ENCODE peak calls at places on chromosomes 11 and 22, in five cellular contexts. J is endodermal cell, M is IMR-90, C is pancreas, N is tibial nerve. G is an unnamed sample.

GRCh38 chr22:24553597-24554315 is 1.2 kb downstream of the GUCD1 start:
- DNase-seq in J (no peak), M (peak), C (peak), N (no peak), G (peak)

GRCh38 chr22:49964493-49965290 is 4.1 kb downstream of the PIM3 start:
- DNase-seq in J (peak), M (no peak), C (peak), N (no peak), G (peak)

GRCh38 chr11:57458060-57458409 is 2.3 kb upstream of the RTN4RL2 start:
- DNase-seq in J (peak), M (no peak), C (no peak), N (no peak), G (no peak)

GRCh38 chr11:108496643-108497256 is 1.4 kb downstream of the POGLUT3 start:
- DNase-seq in J (no peak), M (peak), C (no peak), N (no peak), G (no peak)

GRCh38 chr11:41461057-41461681 is 1.7 kb upstream of the LRRC4C start:
- DNase-seq in J (no peak), M (no peak), C (no peak), N (peak), G (no peak)

GRCh38 chr11:72155751-72156150 is 20.2 kb downstream of the FOLR3 start:
- DNase-seq in J (no peak), M (no peak), C (no peak), N (no peak), G (no peak)

GRCh38 chr11:119416606-119417580 is 6.1 kb downstream of the THY1 start:
- DNase-seq in J (peak), M (peak), C (no peak), N (no peak), G (no peak)

GRCh38 chr11:48193876-48194275 is 22.7 kb upstream of the OR4B1 start:
- DNase-seq in J (no peak), M (peak), C (no peak), N (no peak), G (no peak)

GRCh38 chr22:26482171-26482570 is 1.4 kb downstream of the HPS4 start:
- DNase-seq in J (no peak), M (no peak), C (no peak), N (no peak), G (no peak)

GRCh38 chr11:79198898-79199250 is 242.0 kb downstream of the TENM4 start:
- DNase-seq in J (no peak), M (peak), C (no peak), N (no peak), G (peak)

GRCh38 chr11:41486436-41486835 is 27.0 kb upstream of the LRRC4C start:
- DNase-seq in J (no peak), M (no peak), C (no peak), N (no peak), G (no peak)

GRCh38 chr22:39960791-39961746 is 872 bp downstream of the TMA7B start:
- DNase-seq in J (no peak), M (peak), C (no peak), N (no peak), G (no peak)

GRCh38 chr11:77141034-77141433 is 13.0 kb downstream of the MYO7A start:
- DNase-seq in J (no peak), M (peak), C (no peak), N (no peak), G (no peak)

GRCh38 chr11:5624489-5625278 is at the start of gene TRIM34:
- DNase-seq in J (peak), M (peak), C (peak), N (peak), G (no peak)

GRCh38 chr11:11016123-11016522 is 158.3 kb upstream of the ZBED5 start:
- DNase-seq in J (no peak), M (no peak), C (no peak), N (no peak), G (no peak)

GRCh38 chr11:64800633-64801464 is 2.2 kb downstream of the MAP4K2 start:
- DNase-seq in J (no peak), M (no peak), C (no peak), N (no peak), G (no peak)

GRCh38 chr11:77842451-77843121 is 21.6 kb downstream of the AAMDC start:
- DNase-seq in J (no peak), M (peak), C (no peak), N (no peak), G (no peak)

GRCh38 chr11:58199271-58199670 is 4.7 kb downstream of the OR1S2 start:
- DNase-seq in J (no peak), M (no peak), C (no peak), N (no peak), G (no peak)

GRCh38 chr22:50306753-50307749 is at the start of gene PLXNB2:
- DNase-seq in J (peak), M (peak), C (peak), N (peak), G (peak)

GRCh38 chr22:28027453-28028448 is 108.7 kb upstream of the PITPNB start:
- DNase-seq in J (no peak), M (no peak), C (no peak), N (peak), G (no peak)

GRCh38 chr11:119591836-119592310 is 137.1 kb downstream of the NECTIN1 start:
- DNase-seq in J (no peak), M (no peak), C (no peak), N (no peak), G (no peak)

GRCh38 chr11:44805596-44805995 is 78.8 kb downstream of the TSPAN18 start:
- DNase-seq in J (no peak), M (peak), C (no peak), N (no peak), G (no peak)

GRCh38 chr22:31102441-31103081 is 4.8 kb downstream of the SELENOM start:
- DNase-seq in J (no peak), M (peak), C (peak), N (peak), G (peak)

GRCh38 chr11:1193326-1194230 is 29.3 kb upstream of the MUC5B start:
- DNase-seq in J (peak), M (no peak), C (no peak), N (no peak), G (peak)

GRCh38 chr22:18096823-18097222 is 13.8 kb upstream of the TUBA8 start:
- DNase-seq in J (no peak), M (no peak), C (no peak), N (no peak), G (no peak)

DNA sequence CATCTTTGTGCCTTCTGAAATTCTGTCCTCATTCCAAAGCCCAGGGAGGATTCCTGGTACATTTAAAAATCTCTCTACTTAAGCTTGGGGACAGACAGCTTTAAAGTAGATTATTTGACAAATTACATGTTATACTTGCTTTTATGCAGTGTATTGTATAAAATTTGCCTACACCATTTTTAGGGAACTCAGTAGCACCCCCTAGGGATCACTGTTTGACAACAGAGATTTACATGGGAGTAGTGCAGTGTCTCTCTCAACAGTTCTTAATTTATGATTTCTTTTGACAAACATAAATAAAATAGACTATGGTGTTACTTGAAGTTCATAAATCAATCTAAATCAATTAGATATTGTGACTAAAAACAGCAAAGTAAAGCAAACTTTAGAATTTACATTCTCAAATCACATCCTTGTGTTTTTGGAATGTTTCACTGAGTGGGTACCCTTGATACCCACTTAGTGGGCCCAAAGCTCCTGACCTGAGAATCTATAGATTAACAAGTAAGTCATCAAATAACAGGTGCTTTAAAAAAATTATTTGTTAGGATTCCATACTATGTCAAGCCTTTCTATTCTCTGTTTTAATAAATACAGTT is 428.8 kb downstream of the DYNC2H1 start:
- DNase-seq in J (no peak), M (peak), C (no peak), N (no peak), G (no peak)
- H3K27ac ChIP-seq in J (peak), M (no peak), C (no peak), N (no peak), G (no peak)

DNA sequence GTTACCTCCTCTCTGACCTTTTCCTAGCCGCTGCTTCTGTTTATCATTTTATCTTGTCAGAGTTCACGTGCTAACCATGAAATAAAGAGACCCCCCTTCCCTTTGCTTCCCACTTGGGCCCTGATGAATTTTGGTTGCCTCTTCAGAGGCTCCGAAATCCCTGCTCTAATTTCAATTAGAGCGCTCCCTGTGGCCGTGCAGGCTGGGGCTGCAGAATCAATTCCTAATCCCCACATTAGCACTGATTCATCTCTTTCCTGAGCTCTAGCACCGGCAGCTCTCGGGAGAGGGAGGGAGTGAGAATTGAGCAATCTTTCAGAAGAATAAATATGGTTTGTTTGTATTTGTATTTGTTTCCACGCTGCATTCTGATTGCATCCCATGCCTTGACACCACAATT is 76.9 kb downstream of the NTM start:
- DNase-seq in J (no peak), M (no peak), C (no peak), N (no peak), G (no peak)
- TF ChIP-seq CTCF in J (peak), M (no peak), C (no peak), N (no peak), G (no peak)

DNA sequence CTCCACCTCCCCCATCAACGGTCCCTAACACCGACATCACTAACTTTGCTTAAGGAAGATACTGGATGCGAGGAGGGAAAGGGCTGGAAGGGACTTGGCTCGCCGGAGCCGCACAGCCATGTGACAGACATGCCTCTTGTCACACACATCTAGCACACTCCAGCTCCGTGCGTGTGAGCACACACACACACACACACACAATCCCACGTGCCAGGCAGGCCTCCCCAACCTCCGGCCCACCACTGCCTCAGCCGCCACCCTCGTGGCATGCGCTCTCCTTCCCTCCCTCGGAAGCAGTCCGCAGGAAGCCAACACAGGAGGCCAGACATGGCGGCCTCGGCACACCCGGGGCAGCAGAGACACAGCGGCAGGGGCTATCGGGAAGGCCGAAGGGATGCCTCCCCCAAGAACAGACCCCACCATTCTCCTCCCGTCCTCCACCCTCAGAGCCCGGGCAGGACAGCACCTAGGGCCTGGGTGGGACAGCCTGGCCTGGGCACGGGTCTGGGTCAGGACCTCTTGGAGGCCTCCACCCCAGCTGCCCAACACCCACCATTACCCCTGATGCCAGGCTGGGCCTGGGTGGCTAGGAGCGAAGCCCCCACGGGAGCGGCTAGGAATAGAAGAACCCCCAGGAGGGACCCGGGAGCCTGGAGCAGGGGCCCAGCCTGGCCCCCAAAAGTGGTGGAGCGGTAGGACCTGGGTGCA is 1.0 kb downstream of the MFNG start:
- DNase-seq in J (no peak), M (no peak), C (no peak), N (no peak), G (peak)
- H3K27ac ChIP-seq in J (no peak), M (no peak), C (peak), N (peak), G (peak)

GRCh38 chr11:105000797-105001196 is 22.2 kb downstream of the CASP5 start:
- DNase-seq in J (peak), M (no peak), C (no peak), N (no peak), G (no peak)
- TF ChIP-seq CTCF in J (peak), M (peak), C (no peak), N (peak), G (peak)

DNA sequence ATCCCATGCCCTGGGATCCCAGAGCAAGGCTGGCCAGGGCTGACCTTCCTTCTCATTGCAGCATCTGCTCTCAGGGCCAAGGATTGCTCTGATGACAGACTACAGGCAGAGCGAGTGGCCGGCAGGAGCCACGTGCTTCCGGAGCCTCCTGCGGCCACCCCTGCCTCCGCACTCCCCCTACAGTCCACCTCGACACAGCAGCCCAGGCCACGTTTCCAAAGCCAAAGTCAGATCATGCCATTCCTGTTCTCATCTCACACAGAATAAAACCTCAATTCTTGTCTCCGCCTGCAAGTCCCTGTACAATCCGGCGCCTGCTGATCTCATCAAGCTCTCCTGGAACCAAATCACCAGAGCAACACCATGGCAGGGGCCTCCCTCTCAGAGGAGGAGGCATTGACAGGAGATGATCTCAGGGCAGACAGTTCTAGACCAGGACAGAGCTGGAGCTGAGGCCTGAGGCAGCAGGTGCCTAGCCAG is 20.9 kb upstream of the UPK3A start:
- DNase-seq in J (peak), M (peak), C (peak), N (peak), G (peak)
- H3K27ac ChIP-seq in J (no peak), M (no peak), C (no peak), N (peak), G (peak)

GRCh38 chr11:8682219-8683114 is at the start of the genes RPL27A and TRIM66:
- DNase-seq in J (peak), M (peak), C (peak), N (peak), G (peak)
- TF ChIP-seq CTCF in J (no peak), M (peak), C (no peak), N (peak), G (no peak)

GRCh38 chr11:16986434-16987204 is 27.6 kb downstream of the PLEKHA7 start:
- DNase-seq in J (peak), M (no peak), C (peak), N (no peak), G (no peak)

GRCh38 chr11:16982256-16982671 is 31.9 kb downstream of the PLEKHA7 start:
- DNase-seq in J (no peak), M (no peak), C (peak), N (no peak), G (no peak)

GRCh38 chr11:16985297-16985696 is 28.9 kb downstream of the PLEKHA7 start:
- DNase-seq in J (no peak), M (no peak), C (no peak), N (no peak), G (no peak)

GRCh38 chr11:16982809-16983208 is 31.4 kb downstream of the PLEKHA7 start:
- DNase-seq in J (no peak), M (no peak), C (no peak), N (no peak), G (no peak)

DNA sequence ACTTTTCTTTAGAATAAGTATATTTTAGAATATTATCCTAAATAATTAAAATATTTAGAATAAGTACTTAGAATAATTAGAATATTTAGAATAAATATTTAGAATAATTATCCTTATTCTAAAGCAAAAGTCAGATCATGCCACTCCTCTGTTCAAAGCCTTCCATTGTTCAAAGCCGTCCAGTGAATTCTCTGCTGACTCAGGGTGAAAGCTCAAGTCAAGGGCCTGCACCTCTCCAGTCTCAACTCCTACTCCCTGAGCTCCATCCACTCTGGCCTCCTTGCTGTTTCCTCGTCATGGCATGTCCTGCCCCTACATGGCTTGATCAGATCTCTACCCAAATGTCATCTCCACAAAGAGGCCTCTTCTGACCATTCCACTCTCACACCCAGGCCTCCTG is 30.0 kb downstream of the PLEKHA7 start:
- DNase-seq in J (no peak), M (no peak), C (no peak), N (no peak), G (no peak)
- H3K27ac ChIP-seq in J (no peak), M (no peak), C (peak), N (peak), G (no peak)

GRCh38 chr11:110034816-110035215 is 58.4 kb upstream of the ZC3H12C start:
- DNase-seq in J (no peak), M (no peak), C (no peak), N (no peak), G (no peak)
- TF ChIP-seq CTCF in J (no peak), M (no peak), C (no peak), N (no peak), G (no peak)

GRCh38 chr11:12458042-12458441 is 80.7 kb downstream of the PARVA start:
- DNase-seq in J (peak), M (no peak), C (no peak), N (no peak), G (no peak)

GRCh38 chr11:12457030-12457600 is 79.7 kb downstream of the PARVA start:
- DNase-seq in J (peak), M (peak), C (no peak), N (no peak), G (no peak)

GRCh38 chr11:12461516-12461915 is 84.1 kb downstream of the PARVA start:
- DNase-seq in J (peak), M (no peak), C (no peak), N (no peak), G (no peak)

GRCh38 chr11:12459374-12459773 is 82.0 kb downstream of the PARVA start:
- DNase-seq in J (peak), M (no peak), C (no peak), N (no peak), G (no peak)

DNA sequence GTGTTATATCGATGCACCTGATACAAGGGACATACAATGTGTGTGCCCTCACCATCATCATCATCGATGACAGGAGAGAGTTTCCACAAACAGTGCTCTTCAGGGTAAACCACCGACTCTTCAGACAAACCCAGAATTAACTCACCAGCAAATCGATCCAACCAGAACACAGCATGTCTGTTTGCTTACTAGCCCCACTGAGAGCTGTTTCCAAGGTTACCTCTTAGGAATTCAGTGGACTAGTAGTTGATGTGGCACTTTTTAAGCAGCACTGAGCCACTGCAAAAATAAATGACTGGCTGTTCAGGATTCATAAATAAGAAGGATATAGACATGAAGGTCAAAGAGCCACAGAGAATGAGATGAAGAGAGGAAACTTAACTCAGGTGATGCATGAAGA is 83.1 kb downstream of the PARVA start:
- DNase-seq in J (peak), M (peak), C (no peak), N (no peak), G (no peak)
- H3K27ac ChIP-seq in J (no peak), M (no peak), C (no peak), N (no peak), G (no peak)

DNA sequence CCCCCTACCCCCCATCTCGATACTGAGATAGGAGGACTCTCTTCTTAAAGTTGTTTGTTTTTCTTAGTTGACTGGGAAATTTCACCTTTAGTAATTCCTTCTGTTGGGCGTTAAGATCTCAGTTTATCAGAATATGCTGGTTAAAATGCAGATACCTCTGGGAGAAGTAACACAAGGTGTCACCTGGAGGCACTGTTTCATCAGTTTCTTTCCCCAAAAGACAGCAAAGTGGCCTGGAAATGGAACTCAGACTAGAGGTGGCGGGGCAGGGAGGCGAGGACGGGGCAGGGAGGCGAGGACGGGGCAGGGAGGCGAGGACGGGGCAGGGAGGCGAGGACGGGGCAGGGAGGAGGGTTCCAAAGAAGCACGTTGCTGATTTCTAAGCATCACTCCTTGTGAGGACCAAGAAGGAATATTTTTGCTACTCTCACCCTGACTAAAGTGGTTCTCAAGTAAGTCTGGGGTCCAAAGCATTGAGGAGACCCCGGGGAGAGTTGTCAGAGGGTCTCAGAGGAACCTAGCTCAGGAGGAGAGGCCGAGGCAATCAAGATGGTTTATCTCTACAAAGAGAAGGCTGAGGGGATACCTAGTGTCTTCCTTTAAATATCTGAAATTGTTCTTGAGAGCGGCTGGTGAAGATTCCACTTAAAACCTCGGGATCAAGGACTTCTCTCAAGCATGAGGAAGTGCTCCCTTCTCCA is 147.0 kb upstream of the B3GAT1 start:
- DNase-seq in J (peak), M (no peak), C (no peak), N (no peak), G (no peak)
- TF ChIP-seq CTCF in J (peak), M (no peak), C (no peak), N (no peak), G (no peak)

G was measured in psoas muscle.